ENCODE peak calls at places on chromosomes 13 and 19, in four cellular contexts. K, H, W and J are unnamed samples.
A peak's percentile ranks its signal among the peaks of the same experiment; 100 is the strongest.

GRCh38 chr13:66265446-66265845 is 964.7 kb downstream of the PCDH9 start:
- DNase-seq in K (no peak), H (peak; percentile 10), W (no peak), J (no peak)

GRCh38 chr13:59865398-59865797 is 298.3 kb downstream of the DIAPH3 start:
- DNase-seq in K (no peak), H (peak; percentile 5), W (no peak), J (no peak)

GRCh38 chr13:41413907-41414306 is 43.4 kb upstream of the RGCC start:
- DNase-seq in K (no peak), H (no peak), W (no peak), J (no peak)

GRCh38 chr13:29484236-29484635 is 111.3 kb downstream of the SLC7A1 start:
- DNase-seq in K (no peak), H (no peak), W (peak; percentile 90), J (no peak)

GRCh38 chr13:111482806-111483620 is 162.6 kb downstream of the TEX29 start:
- DNase-seq in K (no peak), H (no peak), W (no peak), J (no peak)

GRCh38 chr13:73967397-73968165 is 166.6 kb downstream of the KLF12 start:
- DNase-seq in K (no peak), H (no peak), W (no peak), J (no peak)

GRCh38 chr19:33432408-33433170 is 59.1 kb downstream of the CEBPG start:
- DNase-seq in K (no peak), H (no peak), W (no peak), J (no peak)

GRCh38 chr19:47582320-47582909 is 9.5 kb upstream of the ZNF541 start:
- DNase-seq in K (no peak), H (peak; percentile 85), W (no peak), J (peak; percentile 46)

GRCh38 chr13:28357247-28357825 is 137.6 kb downstream of the FLT1 start:
- DNase-seq in K (no peak), H (no peak), W (no peak), J (peak; percentile 25)